ENCODE peak calls at places on chromosomes 12 and 14, in ten cellular contexts. One of them, this sample, is unnamed.

GRCh38 chr14:34785223-34786006 is 71.0 kb upstream of the CFL2 start:
- DNase-seq in PC-3: no peak
- DNase-seq in body of pancreas: no peak
- DNase-seq in IMR-90: no peak
- DNase-seq in CD4-positive, CD25-positive, alpha-beta regulatory T cell: no peak
- DNase-seq in lower lobe of right lung: no peak
- DNase-seq in naive thymus-derived CD4-positive, alpha-beta T cell: no peak
- DNase-seq in dorsolateral prefrontal cortex: no peak
- DNase-seq in SJCRH30: no peak
- DNase-seq in mammary epithelial cell: no peak
- DNase-seq in this sample: no peak

GRCh38 chr14:34199585-34199984 is 248.7 kb upstream of the EGLN3 start:
- DNase-seq in PC-3: no peak
- DNase-seq in body of pancreas: no peak
- DNase-seq in IMR-90: peak
- DNase-seq in CD4-positive, CD25-positive, alpha-beta regulatory T cell: no peak
- DNase-seq in lower lobe of right lung: no peak
- DNase-seq in naive thymus-derived CD4-positive, alpha-beta T cell: no peak
- DNase-seq in dorsolateral prefrontal cortex: no peak
- DNase-seq in SJCRH30: no peak
- DNase-seq in mammary epithelial cell: peak
- DNase-seq in this sample: no peak

GRCh38 chr12:6866920-6867406 is 368 bp upstream of the TPI1 start:
- DNase-seq in PC-3: peak
- DNase-seq in body of pancreas: no peak
- DNase-seq in IMR-90: no peak
- DNase-seq in CD4-positive, CD25-positive, alpha-beta regulatory T cell: no peak
- DNase-seq in lower lobe of right lung: peak
- DNase-seq in naive thymus-derived CD4-positive, alpha-beta T cell: no peak
- DNase-seq in dorsolateral prefrontal cortex: no peak
- DNase-seq in SJCRH30: no peak
- DNase-seq in mammary epithelial cell: no peak
- DNase-seq in this sample: no peak

GRCh38 chr14:96145116-96145864 is 59.3 kb upstream of the BDKRB2 start:
- DNase-seq in PC-3: peak
- DNase-seq in body of pancreas: no peak
- DNase-seq in IMR-90: peak
- DNase-seq in CD4-positive, CD25-positive, alpha-beta regulatory T cell: no peak
- DNase-seq in lower lobe of right lung: no peak
- DNase-seq in naive thymus-derived CD4-positive, alpha-beta T cell: no peak
- DNase-seq in dorsolateral prefrontal cortex: no peak
- DNase-seq in SJCRH30: no peak
- DNase-seq in mammary epithelial cell: no peak
- DNase-seq in this sample: no peak

GRCh38 chr12:1071182-1071581 is 80.2 kb downstream of the ERC1 start:
- DNase-seq in PC-3: no peak
- DNase-seq in body of pancreas: no peak
- DNase-seq in IMR-90: no peak
- DNase-seq in CD4-positive, CD25-positive, alpha-beta regulatory T cell: no peak
- DNase-seq in lower lobe of right lung: no peak
- DNase-seq in naive thymus-derived CD4-positive, alpha-beta T cell: no peak
- DNase-seq in dorsolateral prefrontal cortex: no peak
- DNase-seq in SJCRH30: no peak
- DNase-seq in mammary epithelial cell: no peak
- DNase-seq in this sample: no peak

GRCh38 chr12:26179829-26180228 is 15.5 kb upstream of the SSPN start:
- DNase-seq in PC-3: no peak
- DNase-seq in body of pancreas: no peak
- DNase-seq in IMR-90: no peak
- DNase-seq in CD4-positive, CD25-positive, alpha-beta regulatory T cell: no peak
- DNase-seq in lower lobe of right lung: no peak
- DNase-seq in naive thymus-derived CD4-positive, alpha-beta T cell: no peak
- DNase-seq in dorsolateral prefrontal cortex: no peak
- DNase-seq in SJCRH30: no peak
- DNase-seq in mammary epithelial cell: no peak
- DNase-seq in this sample: no peak

GRCh38 chr14:53386359-53386758 is 233.2 kb upstream of the DDHD1 start:
- DNase-seq in PC-3: no peak
- DNase-seq in body of pancreas: no peak
- DNase-seq in IMR-90: no peak
- DNase-seq in CD4-positive, CD25-positive, alpha-beta regulatory T cell: no peak
- DNase-seq in lower lobe of right lung: no peak
- DNase-seq in naive thymus-derived CD4-positive, alpha-beta T cell: no peak
- DNase-seq in dorsolateral prefrontal cortex: no peak
- DNase-seq in SJCRH30: no peak
- DNase-seq in mammary epithelial cell: no peak
- DNase-seq in this sample: no peak

GRCh38 chr12:111349101-111349747 is 19.7 kb downstream of the PHETA1 start:
- DNase-seq in PC-3: no peak
- DNase-seq in body of pancreas: no peak
- DNase-seq in IMR-90: no peak
- DNase-seq in CD4-positive, CD25-positive, alpha-beta regulatory T cell: no peak
- DNase-seq in lower lobe of right lung: no peak
- DNase-seq in naive thymus-derived CD4-positive, alpha-beta T cell: no peak
- DNase-seq in dorsolateral prefrontal cortex: no peak
- DNase-seq in SJCRH30: no peak
- DNase-seq in mammary epithelial cell: no peak
- DNase-seq in this sample: no peak

GRCh38 chr14:61179776-61180398 is 101.3 kb downstream of the TMEM30B start:
- DNase-seq in PC-3: no peak
- DNase-seq in body of pancreas: no peak
- DNase-seq in IMR-90: peak
- DNase-seq in CD4-positive, CD25-positive, alpha-beta regulatory T cell: no peak
- DNase-seq in lower lobe of right lung: no peak
- DNase-seq in naive thymus-derived CD4-positive, alpha-beta T cell: no peak
- DNase-seq in dorsolateral prefrontal cortex: no peak
- DNase-seq in SJCRH30: no peak
- DNase-seq in mammary epithelial cell: no peak
- DNase-seq in this sample: no peak

GRCh38 chr12:47021298-47021697 is 58.1 kb upstream of the PCED1B start:
- DNase-seq in PC-3: peak
- DNase-seq in body of pancreas: no peak
- DNase-seq in IMR-90: peak
- DNase-seq in CD4-positive, CD25-positive, alpha-beta regulatory T cell: no peak
- DNase-seq in lower lobe of right lung: no peak
- DNase-seq in naive thymus-derived CD4-positive, alpha-beta T cell: no peak
- DNase-seq in dorsolateral prefrontal cortex: no peak
- DNase-seq in SJCRH30: peak
- DNase-seq in mammary epithelial cell: peak
- DNase-seq in this sample: no peak

GRCh38 chr14:36662258-36662542 is 540 bp downstream of the PAX9 start:
- DNase-seq in PC-3: no peak
- DNase-seq in body of pancreas: no peak
- DNase-seq in IMR-90: no peak
- DNase-seq in CD4-positive, CD25-positive, alpha-beta regulatory T cell: no peak
- DNase-seq in lower lobe of right lung: no peak
- DNase-seq in naive thymus-derived CD4-positive, alpha-beta T cell: no peak
- DNase-seq in dorsolateral prefrontal cortex: no peak
- DNase-seq in SJCRH30: no peak
- DNase-seq in mammary epithelial cell: no peak
- DNase-seq in this sample: no peak
- H3K27ac ChIP-seq in PC-3: peak
- H3K27ac ChIP-seq in body of pancreas: no peak
- H3K27ac ChIP-seq in IMR-90: no peak
- H3K27ac ChIP-seq in CD4-positive, CD25-positive, alpha-beta regulatory T cell: no peak
- H3K27ac ChIP-seq in lower lobe of right lung: no peak
- H3K27ac ChIP-seq in naive thymus-derived CD4-positive, alpha-beta T cell: no peak
- H3K27ac ChIP-seq in dorsolateral prefrontal cortex: no peak
- H3K27ac ChIP-seq in SJCRH30: no peak
- H3K27ac ChIP-seq in mammary epithelial cell: peak
- H3K27ac ChIP-seq in this sample: no peak

GRCh38 chr12:27970981-27971489 is 1.5 kb downstream of the PTHLH start:
- DNase-seq in PC-3: peak
- DNase-seq in body of pancreas: peak
- DNase-seq in IMR-90: no peak
- DNase-seq in CD4-positive, CD25-positive, alpha-beta regulatory T cell: no peak
- DNase-seq in lower lobe of right lung: no peak
- DNase-seq in naive thymus-derived CD4-positive, alpha-beta T cell: no peak
- DNase-seq in dorsolateral prefrontal cortex: no peak
- DNase-seq in SJCRH30: no peak
- DNase-seq in mammary epithelial cell: no peak
- DNase-seq in this sample: no peak

GRCh38 chr12:27970391-27970980 is 2.0 kb downstream of the PTHLH start:
- DNase-seq in PC-3: peak
- DNase-seq in body of pancreas: no peak
- DNase-seq in IMR-90: peak
- DNase-seq in CD4-positive, CD25-positive, alpha-beta regulatory T cell: no peak
- DNase-seq in lower lobe of right lung: no peak
- DNase-seq in naive thymus-derived CD4-positive, alpha-beta T cell: no peak
- DNase-seq in dorsolateral prefrontal cortex: no peak
- DNase-seq in SJCRH30: no peak
- DNase-seq in mammary epithelial cell: peak
- DNase-seq in this sample: no peak

GRCh38 chr12:27967551-27968054 is 4.9 kb downstream of the PTHLH start:
- DNase-seq in PC-3: peak
- DNase-seq in body of pancreas: no peak
- DNase-seq in IMR-90: peak
- DNase-seq in CD4-positive, CD25-positive, alpha-beta regulatory T cell: no peak
- DNase-seq in lower lobe of right lung: no peak
- DNase-seq in naive thymus-derived CD4-positive, alpha-beta T cell: no peak
- DNase-seq in dorsolateral prefrontal cortex: no peak
- DNase-seq in SJCRH30: peak
- DNase-seq in mammary epithelial cell: no peak
- DNase-seq in this sample: no peak

GRCh38 chr12:27969901-27970390 is 2.6 kb downstream of the PTHLH start:
- DNase-seq in PC-3: peak
- DNase-seq in body of pancreas: peak
- DNase-seq in IMR-90: peak
- DNase-seq in CD4-positive, CD25-positive, alpha-beta regulatory T cell: peak
- DNase-seq in lower lobe of right lung: peak
- DNase-seq in naive thymus-derived CD4-positive, alpha-beta T cell: no peak
- DNase-seq in dorsolateral prefrontal cortex: peak
- DNase-seq in SJCRH30: peak
- DNase-seq in mammary epithelial cell: peak
- DNase-seq in this sample: no peak

DNA sequence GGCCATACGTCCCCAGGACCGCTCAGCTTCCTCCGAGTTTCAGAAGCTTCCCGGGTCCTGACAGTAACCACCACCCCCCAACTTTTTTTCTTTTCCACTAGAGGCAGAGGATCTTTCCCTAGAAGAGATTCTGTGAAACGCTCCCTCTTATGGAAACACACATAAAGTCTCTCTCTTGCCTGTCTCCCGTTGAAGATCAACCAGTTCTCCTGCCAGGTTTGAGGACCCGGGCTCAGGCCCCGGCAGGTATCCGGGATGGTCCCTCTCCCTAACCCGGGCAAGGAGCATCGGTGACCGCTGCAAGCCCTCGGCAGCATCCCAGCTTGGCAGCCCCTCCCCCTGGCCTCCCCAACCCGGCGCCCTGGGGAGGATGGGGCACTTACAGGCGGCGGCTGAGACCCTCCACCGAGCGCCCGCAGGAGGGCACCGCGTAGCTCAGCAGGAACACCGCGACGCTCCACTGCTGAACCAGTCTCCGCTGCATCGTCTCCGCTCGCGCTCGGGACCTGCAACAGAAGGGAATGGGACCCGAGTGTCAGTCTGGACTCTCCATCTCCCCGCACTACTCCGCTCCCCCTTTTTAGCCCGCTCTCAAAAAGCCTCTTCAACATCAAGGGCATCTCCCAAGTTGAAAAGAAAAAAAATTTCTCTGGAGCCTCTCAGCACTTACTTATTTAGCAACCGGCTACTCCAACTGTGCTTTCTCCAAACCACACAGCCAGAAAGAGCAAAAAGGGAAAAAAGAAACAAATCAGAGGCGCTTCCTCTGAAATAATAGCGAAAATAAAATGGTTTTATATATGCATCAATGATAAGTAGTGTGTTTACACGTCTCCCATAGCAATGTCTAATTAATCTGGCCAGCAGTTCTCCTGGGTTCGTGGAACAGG is 3.3 kb downstream of the PTHLH start:
- DNase-seq in PC-3: peak
- DNase-seq in body of pancreas: peak
- DNase-seq in IMR-90: peak
- DNase-seq in CD4-positive, CD25-positive, alpha-beta regulatory T cell: no peak
- DNase-seq in lower lobe of right lung: no peak
- DNase-seq in naive thymus-derived CD4-positive, alpha-beta T cell: no peak
- DNase-seq in dorsolateral prefrontal cortex: no peak
- DNase-seq in SJCRH30: no peak
- DNase-seq in mammary epithelial cell: no peak
- DNase-seq in this sample: no peak
- H3K27ac ChIP-seq in PC-3: peak
- H3K27ac ChIP-seq in body of pancreas: no peak
- H3K27ac ChIP-seq in IMR-90: peak
- H3K27ac ChIP-seq in CD4-positive, CD25-positive, alpha-beta regulatory T cell: no peak
- H3K27ac ChIP-seq in lower lobe of right lung: no peak
- H3K27ac ChIP-seq in naive thymus-derived CD4-positive, alpha-beta T cell: no peak
- H3K27ac ChIP-seq in dorsolateral prefrontal cortex: no peak
- H3K27ac ChIP-seq in SJCRH30: peak
- H3K27ac ChIP-seq in mammary epithelial cell: peak
- H3K27ac ChIP-seq in this sample: no peak

DNA sequence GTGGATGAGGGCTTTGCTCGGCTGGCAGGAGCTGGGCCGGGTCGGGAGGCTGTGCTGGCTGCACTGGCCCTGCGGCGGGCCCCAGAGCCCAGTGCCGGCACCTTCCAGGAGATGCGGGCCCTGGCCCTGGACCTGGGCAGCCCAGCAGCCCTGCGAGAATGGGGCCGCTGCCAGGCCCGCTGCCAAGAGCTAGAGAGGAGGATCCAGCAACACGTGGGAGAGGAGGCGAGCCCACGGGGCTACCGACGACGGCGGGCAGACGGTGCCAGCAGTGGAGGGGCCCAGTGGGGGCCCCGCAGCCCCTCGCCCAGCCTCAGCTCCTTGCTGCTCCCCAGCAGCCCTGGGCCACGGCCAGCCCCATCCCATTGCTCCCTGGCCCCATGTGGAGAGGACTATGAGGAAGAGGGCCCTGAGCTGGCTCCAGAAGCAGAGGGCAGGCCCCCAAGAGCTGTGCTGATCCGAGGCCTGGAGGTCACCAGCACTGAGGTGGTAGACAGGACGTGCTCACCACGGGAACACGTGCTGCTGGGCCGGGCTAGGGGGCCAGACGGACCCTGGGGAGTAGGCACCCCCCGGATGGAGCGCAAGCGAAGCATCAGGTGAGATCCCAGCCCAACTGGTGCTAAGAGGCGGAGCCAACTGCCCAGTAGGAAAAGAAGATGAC is 11.5 kb downstream of the ARHGEF40 start:
- DNase-seq in PC-3: no peak
- DNase-seq in body of pancreas: no peak
- DNase-seq in IMR-90: no peak
- DNase-seq in CD4-positive, CD25-positive, alpha-beta regulatory T cell: no peak
- DNase-seq in lower lobe of right lung: no peak
- DNase-seq in naive thymus-derived CD4-positive, alpha-beta T cell: no peak
- DNase-seq in dorsolateral prefrontal cortex: no peak
- DNase-seq in SJCRH30: no peak
- DNase-seq in mammary epithelial cell: no peak
- DNase-seq in this sample: no peak
- H3K27ac ChIP-seq in PC-3: no peak
- H3K27ac ChIP-seq in body of pancreas: no peak
- H3K27ac ChIP-seq in IMR-90: no peak
- H3K27ac ChIP-seq in CD4-positive, CD25-positive, alpha-beta regulatory T cell: no peak
- H3K27ac ChIP-seq in lower lobe of right lung: no peak
- H3K27ac ChIP-seq in naive thymus-derived CD4-positive, alpha-beta T cell: no peak
- H3K27ac ChIP-seq in dorsolateral prefrontal cortex: no peak
- H3K27ac ChIP-seq in SJCRH30: no peak
- H3K27ac ChIP-seq in mammary epithelial cell: no peak
- H3K27ac ChIP-seq in this sample: no peak

DNA sequence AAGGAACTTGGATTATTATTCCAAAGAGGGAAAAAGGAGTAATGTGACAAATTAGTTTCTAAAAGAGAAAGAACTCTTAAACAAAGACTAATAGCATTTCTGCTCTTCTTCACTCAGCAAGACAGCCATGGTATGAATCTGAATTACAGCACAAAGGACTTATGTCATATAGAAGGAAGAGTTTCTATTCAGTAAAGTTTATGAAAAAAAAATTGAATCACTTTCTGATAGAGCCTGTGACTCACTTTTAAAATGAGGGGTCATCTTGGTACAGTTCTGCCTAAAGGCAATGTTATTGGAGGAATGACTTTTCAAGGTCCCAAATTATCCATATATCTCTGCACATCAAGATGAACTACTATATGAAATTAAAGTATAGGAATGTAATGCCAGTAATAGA is 101.7 kb downstream of the DUSP6 start:
- DNase-seq in PC-3: no peak
- DNase-seq in body of pancreas: no peak
- DNase-seq in IMR-90: peak
- DNase-seq in CD4-positive, CD25-positive, alpha-beta regulatory T cell: no peak
- DNase-seq in lower lobe of right lung: no peak
- DNase-seq in naive thymus-derived CD4-positive, alpha-beta T cell: no peak
- DNase-seq in dorsolateral prefrontal cortex: no peak
- DNase-seq in SJCRH30: no peak
- DNase-seq in mammary epithelial cell: no peak
- DNase-seq in this sample: no peak
- H3K27ac ChIP-seq in PC-3: no peak
- H3K27ac ChIP-seq in body of pancreas: no peak
- H3K27ac ChIP-seq in IMR-90: no peak
- H3K27ac ChIP-seq in CD4-positive, CD25-positive, alpha-beta regulatory T cell: no peak
- H3K27ac ChIP-seq in lower lobe of right lung: no peak
- H3K27ac ChIP-seq in naive thymus-derived CD4-positive, alpha-beta T cell: no peak
- H3K27ac ChIP-seq in dorsolateral prefrontal cortex: no peak
- H3K27ac ChIP-seq in SJCRH30: no peak
- H3K27ac ChIP-seq in mammary epithelial cell: no peak
- H3K27ac ChIP-seq in this sample: no peak